ENCODE peak calls at places on chromosomes 11 and 22, in nine cellular contexts. X is PC-9; H is fibroblast of lung; T is BE2C; A is OCI-LY7; L is IMR-90; C is transverse colon; S is Peyer's patch; J is CD8-positive, alpha-beta T cell. U is an unnamed sample.

GRCh38 chr22:32754413-32755041 is 47.0 kb upstream of the TIMP3 start:
- DNase-seq in H (peak; percentile 50), J (no peak), C (peak; percentile 16), A (no peak), S (peak; percentile 67), L (peak; percentile 65), T (no peak), X (peak; percentile 34), U (no peak)

GRCh38 chr22:37748659-37749058 is 51.8 kb downstream of the TRIOBP start:
- DNase-seq in X (no peak), H (no peak), L (no peak), C (no peak), A (no peak), T (no peak), S (no peak), J (no peak), U (no peak)

GRCh38 chr11:35651263-35651662 is 11.3 kb upstream of the TRIM44 start:
- DNase-seq in H (no peak), A (no peak), S (no peak), J (no peak), X (no peak), C (no peak), T (no peak), L (no peak), U (no peak)

GRCh38 chr11:110866081-110866480 is 153.8 kb upstream of the ARHGAP20 start:
- DNase-seq in H (no peak), S (no peak), X (no peak), L (no peak), T (no peak), A (no peak), C (no peak), J (no peak), U (no peak)

GRCh38 chr11:88535916-88536547 is 198.5 kb upstream of the CTSC start:
- DNase-seq in T (no peak), J (no peak), S (no peak), C (no peak), H (peak; percentile 97), X (no peak), A (no peak), L (peak; percentile 92), U (peak; percentile 15)

GRCh38 chr11:27571151-27571840 is 64.7 kb upstream of the LIN7C start:
- DNase-seq in C (no peak), X (no peak), L (peak; percentile 90), T (no peak), J (no peak), H (peak; percentile 77), S (no peak), A (no peak), U (no peak)

GRCh38 chr22:23542933-23543332 is 37.2 kb downstream of the IGLL1 start:
- DNase-seq in X (no peak), H (peak; percentile 62), J (no peak), L (peak; percentile 49), A (no peak), T (no peak), S (no peak), C (no peak), U (no peak)

GRCh38 chr11:94740975-94741707 is 27.0 kb upstream of the AMOTL1 start:
- DNase-seq in T (peak; percentile 53), S (no peak), A (no peak), H (peak; percentile 63), L (peak; percentile 69), X (no peak), C (no peak), J (no peak), U (no peak)

GRCh38 chr11:417652-418342 is 3.0 kb upstream of the SIGIRR start:
- DNase-seq in A (no peak), C (peak; percentile 8), S (peak; percentile 44), J (no peak), T (no peak), X (no peak), L (no peak), H (no peak), U (no peak)
- H3K4me3 ChIP-seq in A (no peak overlapping the region), C (peak overlapping the region; percentile 68), S (peak overlapping the region; percentile 86), J (no peak overlapping the region), T (no peak overlapping the region), X (peak overlapping the region; percentile 81), L (no peak overlapping the region), H (no peak overlapping the region), U (no peak overlapping the region)

GRCh38 chr22:45832180-45832579 is 144.8 kb downstream of the WNT7B start:
- DNase-seq in X (no peak), L (no peak), C (no peak), A (no peak), J (no peak), T (no peak), S (no peak), H (no peak), U (no peak)

GRCh38 chr22:45833613-45834012 is 143.3 kb downstream of the WNT7B start:
- DNase-seq in H (no peak), X (no peak), T (no peak), C (no peak), S (no peak), A (no peak), J (no peak), L (no peak), U (no peak)

GRCh38 chr22:45834795-45835194 is 142.2 kb downstream of the WNT7B start:
- DNase-seq in T (no peak), A (no peak), S (no peak), X (no peak), C (no peak), L (no peak), J (no peak), H (no peak), U (no peak)

GRCh38 chr22:45832959-45833580 is 143.9 kb downstream of the WNT7B start:
- DNase-seq in X (no peak), L (no peak), C (no peak), T (no peak), A (no peak), J (no peak), H (no peak), S (no peak), U (no peak)

DNA sequence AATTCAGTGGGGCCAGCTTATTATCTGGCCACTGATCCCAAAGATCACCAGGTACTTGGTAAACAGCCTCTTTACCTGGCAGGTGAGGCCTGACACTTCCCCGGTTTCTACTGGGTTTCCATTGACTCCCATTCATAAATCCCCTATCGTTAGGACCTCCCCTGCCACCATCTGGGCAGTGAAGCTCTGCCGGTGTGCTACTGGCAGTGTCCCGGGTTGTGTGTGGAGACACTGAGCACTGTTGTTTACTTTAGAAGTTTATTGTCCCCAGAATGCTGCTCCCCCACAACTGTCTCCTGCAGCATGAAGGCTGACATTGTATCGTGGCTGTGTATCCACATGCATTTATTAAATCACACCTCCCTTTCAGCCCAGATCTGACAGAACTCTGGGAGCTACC is 142.7 kb downstream of the WNT7B start:
- DNase-seq in H (no peak), L (no peak), T (no peak), J (no peak), S (no peak), X (no peak), A (no peak), C (no peak), U (no peak)
- TF ChIP-seq CTCF in H (no peak), L (no peak), T (no peak), J (no peak), S (no peak), X (no peak), A (no peak), C (no peak), U (no peak)

GRCh38 chr11:128509990-128510389 is 77.4 kb downstream of the ETS1 start:
- DNase-seq in X (no peak), L (peak; percentile 79), H (peak; percentile 45), C (no peak), T (no peak), A (no peak), J (no peak), S (no peak), U (no peak)

GRCh38 chr11:128508785-128509518 is 78.4 kb downstream of the ETS1 start:
- DNase-seq in J (no peak), A (no peak), X (no peak), C (no peak), T (no peak), L (peak; percentile 86), S (no peak), H (peak; percentile 60), U (no peak)

GRCh38 chr11:128506999-128507591 is 80.3 kb downstream of the ETS1 start:
- DNase-seq in L (peak; percentile 96), S (peak; percentile 84), H (peak; percentile 97), T (peak; percentile 63), C (peak; percentile 88), X (peak; percentile 80), A (no peak), J (no peak), U (no peak)

GRCh38 chr11:128506384-128506783 is 81.0 kb downstream of the ETS1 start:
- DNase-seq in S (no peak), H (no peak), X (no peak), A (no peak), L (no peak), J (no peak), C (no peak), T (no peak), U (no peak)

DNA sequence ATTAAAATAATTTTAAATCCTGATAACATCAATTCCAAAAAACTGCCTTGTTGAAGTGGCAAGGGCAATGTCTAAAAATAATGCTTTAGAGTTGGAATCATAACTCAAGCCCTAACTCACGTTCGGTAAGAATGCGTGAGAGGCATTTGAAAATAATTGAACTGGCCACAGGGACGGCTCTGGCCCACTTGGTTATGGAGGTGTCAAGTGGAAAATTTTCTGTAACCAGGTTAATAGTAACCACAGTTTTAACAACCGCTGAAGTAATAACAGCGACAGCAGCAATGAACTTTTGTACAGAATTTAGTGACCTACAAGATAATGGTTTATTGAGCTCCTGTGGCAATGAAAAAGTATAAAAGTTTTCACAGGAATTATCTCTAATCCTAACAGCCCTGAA is 79.4 kb downstream of the ETS1 start:
- DNase-seq in L (no peak), J (no peak), H (no peak), T (no peak), X (no peak), C (no peak), A (no peak), S (no peak), U (no peak)
- H3K4me3 ChIP-seq in L (no peak overlapping the region), J (peak overlapping the region; percentile 94), H (peak overlapping the region; percentile 38), T (peak overlapping the region; percentile 32), X (peak overlapping the region; percentile 46), C (peak overlapping the region; percentile 20), A (no peak overlapping the region), S (peak overlapping the region; percentile 47), U (no peak overlapping the region)

GRCh38 chr22:44667276-44667675 is 34.7 kb upstream of the PRR5 start:
- DNase-seq in S (no peak), A (no peak), C (no peak), L (no peak), H (no peak), X (no peak), T (no peak), J (no peak), U (no peak)

GRCh38 chr22:44668886-44669724 is 32.9 kb upstream of the PRR5 start:
- DNase-seq in T (peak; percentile 42), X (no peak), C (no peak), J (no peak), L (no peak), S (no peak), H (no peak), A (no peak), U (no peak)

GRCh38 chr22:44669725-44670027 is 32.3 kb upstream of the PRR5 start:
- DNase-seq in J (no peak), X (no peak), H (no peak), S (no peak), T (no peak), L (peak; percentile 37), C (no peak), A (no peak), U (no peak)

GRCh38 chr22:44667829-44668189 is 34.2 kb upstream of the PRR5 start:
- DNase-seq in S (peak; percentile 84), J (peak; percentile 51), L (no peak), A (no peak), X (no peak), T (no peak), H (no peak), C (peak; percentile 53), U (no peak)

DNA sequence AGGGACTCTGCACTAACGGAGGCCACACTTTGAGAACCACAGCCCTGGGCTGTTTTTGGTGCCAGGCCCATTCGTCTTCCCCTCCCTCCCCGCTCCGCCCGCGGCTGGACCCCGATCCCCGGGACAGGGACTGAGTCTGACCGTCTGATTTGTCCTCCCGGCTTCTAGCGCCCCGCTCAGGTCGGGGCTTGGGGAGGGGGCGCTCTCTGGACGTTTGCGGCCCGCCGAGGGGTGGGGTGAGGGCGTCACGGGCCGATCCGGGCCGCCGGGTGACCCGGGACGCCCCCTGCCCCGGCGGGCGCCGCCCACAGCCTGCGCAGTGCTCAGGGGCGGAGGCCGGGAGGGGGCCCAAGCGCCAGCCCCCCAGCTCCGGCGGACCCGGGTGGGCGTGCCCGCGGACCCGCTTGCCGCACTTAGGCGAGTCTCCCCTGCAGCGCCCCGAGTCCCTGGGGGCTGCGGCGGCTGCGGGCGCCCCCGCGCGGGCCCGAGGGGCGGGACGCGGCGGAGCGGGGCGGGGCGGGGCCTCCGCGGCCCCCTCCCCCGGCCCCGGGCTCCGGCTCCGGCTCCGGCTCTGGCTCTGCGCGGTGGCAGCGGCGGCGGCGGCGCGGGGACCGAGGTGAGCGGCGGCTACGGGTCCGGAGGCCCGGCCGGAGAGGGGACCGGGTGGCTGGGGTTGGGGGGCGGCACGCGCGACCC is 33.7 kb upstream of the PRR5 start:
- DNase-seq in J (peak; percentile 34), X (no peak), H (no peak), A (no peak), T (peak; percentile 48), S (no peak), C (no peak), L (no peak), U (no peak)
- TF ChIP-seq CTCF in J (no peak), X (no peak), H (no peak), A (no peak), T (no peak), S (no peak), C (no peak), L (peak; percentile 5), U (no peak)

U was measured in GM06990.